ENCODE peak calls at places on chromosomes 2 and 18, in ten cellular contexts. Y is CD4-positive, alpha-beta T cell; R is cardiac fibroblast; F is IMR-90; U is fibroblast of pulmonary artery; K is GM13977; P is Calu3; T is fibroblast of mammary gland; E is dorsolateral prefrontal cortex; A is HFFc6. D is an unnamed sample.

GRCh38 chr2:69291004-69291650 is 95.9 kb downstream of the GFPT1 start:
- DNase-seq in Y (no peak), R (peak), F (peak), U (peak), K (no peak), P (no peak), T (peak), E (no peak), A (peak), D (no peak)

GRCh38 chr2:178829299-178829698 is 22.1 kb upstream of the TTN start:
- DNase-seq in Y (no peak), R (no peak), F (peak), U (peak), K (no peak), P (no peak), T (peak), E (no peak), A (no peak), D (no peak)

GRCh38 chr2:203582468-203582867 is 47.4 kb upstream of the RAPH1 start:
- DNase-seq in Y (no peak), R (peak), F (peak), U (peak), K (no peak), P (no peak), T (no peak), E (no peak), A (no peak), D (no peak)

GRCh38 chr18:3088044-3088443 is 75.1 kb upstream of the LPIN2 start:
- DNase-seq in Y (no peak), R (no peak), F (no peak), U (no peak), K (no peak), P (no peak), T (no peak), E (no peak), A (no peak), D (no peak)

GRCh38 chr2:236661064-236661761 is 91.6 kb downstream of the ACKR3 start:
- DNase-seq in Y (no peak), R (peak), F (peak), U (peak), K (no peak), P (no peak), T (peak), E (no peak), A (no peak), D (no peak)

GRCh38 chr18:63247506-63248394 is 71.8 kb downstream of the BCL2 start:
- DNase-seq in Y (no peak), R (no peak), F (no peak), U (no peak), K (no peak), P (no peak), T (no peak), E (no peak), A (no peak), D (no peak)

GRCh38 chr2:171227066-171227782 is 66.5 kb upstream of the TLK1 start:
- DNase-seq in Y (no peak), R (peak), F (peak), U (no peak), K (no peak), P (no peak), T (peak), E (no peak), A (peak), D (no peak)

GRCh38 chr2:237766334-237766733 is 32.2 kb upstream of the RBM44 start:
- DNase-seq in Y (no peak), R (peak), F (peak), U (no peak), K (no peak), P (no peak), T (peak), E (no peak), A (peak), D (no peak)

GRCh38 chr18:62201870-62202269 is 14.8 kb downstream of the RELCH start:
- DNase-seq in Y (no peak), R (no peak), F (no peak), U (no peak), K (no peak), P (no peak), T (no peak), E (no peak), A (no peak), D (no peak)

GRCh38 chr2:224584111-224584764 is 925 bp downstream of the CUL3 start:
- DNase-seq in Y (peak), R (peak), F (peak), U (peak), K (no peak), P (peak), T (peak), E (no peak), A (peak), D (no peak)

GRCh38 chr2:158412206-158412605 is 44.3 kb downstream of the CCDC148 start:
- DNase-seq in Y (no peak), R (peak), F (peak), U (peak), K (no peak), P (no peak), T (no peak), E (no peak), A (peak), D (no peak)

GRCh38 chr2:172704072-172704936 is 31.3 kb upstream of the RAPGEF4 start:
- DNase-seq in Y (no peak), R (peak), F (peak), U (peak), K (peak), P (peak), T (peak), E (no peak), A (peak), D (no peak)

GRCh38 chr2:130768191-130768855 is 13.0 kb downstream of the AMER3 start:
- DNase-seq in Y (no peak), R (no peak), F (no peak), U (no peak), K (no peak), P (no peak), T (no peak), E (no peak), A (no peak), D (no peak)

GRCh38 chr2:231138699-231139098 is 13.9 kb upstream of the HTR2B start:
- DNase-seq in Y (no peak), R (peak), F (peak), U (no peak), K (no peak), P (no peak), T (no peak), E (no peak), A (no peak), D (no peak)

GRCh38 chr18:59426855-59427254 is 67.8 kb upstream of the LMAN1 start:
- DNase-seq in Y (no peak), R (no peak), F (no peak), U (no peak), K (no peak), P (no peak), T (no peak), E (no peak), A (no peak), D (no peak)

GRCh38 chr2:99970292-99970868 is 172.0 kb downstream of the AFF3 start:
- DNase-seq in Y (no peak), R (peak), F (peak), U (no peak), K (no peak), P (no peak), T (peak), E (no peak), A (no peak), D (no peak)

GRCh38 chr2:48727560-48727959 is 28.0 kb downstream of the LHCGR start:
- DNase-seq in Y (no peak), R (peak), F (no peak), U (no peak), K (no peak), P (no peak), T (no peak), E (no peak), A (no peak), D (no peak)

GRCh38 chr18:73638709-73639108 is 508.9 kb downstream of the FBXO15 start:
- DNase-seq in Y (no peak), R (peak), F (peak), U (peak), K (no peak), P (no peak), T (peak), E (no peak), A (peak), D (no peak)

GRCh38 chr2:219274392-219274921 is 4.7 kb upstream of the DNAJB2 start:
- DNase-seq in Y (no peak), R (peak), F (peak), U (peak), K (no peak), P (peak), T (peak), E (no peak), A (peak), D (no peak)

GRCh38 chr2:108119026-108119425 is 120.7 kb upstream of the SULT1C3 start:
- DNase-seq in Y (no peak), R (no peak), F (no peak), U (no peak), K (no peak), P (peak), T (no peak), E (no peak), A (no peak), D (no peak)
- TF ChIP-seq CTCF in Y (no peak), R (no peak), F (no peak), U (no peak), K (no peak), P (no peak), T (no peak), E (no peak), A (no peak), D (no peak)

DNA sequence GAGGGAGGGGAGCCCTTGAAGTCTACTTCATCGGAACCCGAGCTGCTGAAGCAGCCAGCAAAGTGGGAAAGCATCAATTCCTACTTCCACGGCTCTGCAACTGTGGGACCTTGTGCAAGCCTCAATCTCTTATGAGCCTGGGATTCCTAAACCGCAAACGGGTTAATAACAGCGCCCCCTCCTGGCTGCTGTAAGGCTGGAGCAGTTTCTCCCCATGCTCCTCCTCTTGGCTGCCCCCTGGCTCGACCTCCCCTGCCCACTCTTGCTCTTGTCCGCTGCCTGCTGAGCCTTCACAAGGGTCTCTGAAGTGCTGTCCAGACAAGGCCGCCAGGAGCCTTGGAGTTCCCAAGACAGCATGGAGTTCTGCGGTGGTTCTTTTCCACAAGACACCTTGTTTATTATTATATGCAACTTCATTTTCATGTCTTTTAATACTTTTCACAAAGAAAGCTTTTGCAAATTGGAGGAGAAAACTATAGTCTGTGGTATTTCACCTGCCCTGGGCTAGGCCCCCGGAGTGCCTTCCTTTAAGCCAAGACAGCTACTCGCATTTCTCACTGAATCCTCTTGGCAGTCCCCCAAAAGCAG is 157.2 kb downstream of the DDX1 start:
- DNase-seq in Y (no peak), R (peak), F (no peak), U (peak), K (peak), P (peak), T (peak), E (no peak), A (no peak), D (no peak)
- TF ChIP-seq CTCF in Y (no peak), R (peak), F (no peak), U (peak), K (peak), P (no peak), T (peak), E (no peak), A (peak), D (peak)

DNA sequence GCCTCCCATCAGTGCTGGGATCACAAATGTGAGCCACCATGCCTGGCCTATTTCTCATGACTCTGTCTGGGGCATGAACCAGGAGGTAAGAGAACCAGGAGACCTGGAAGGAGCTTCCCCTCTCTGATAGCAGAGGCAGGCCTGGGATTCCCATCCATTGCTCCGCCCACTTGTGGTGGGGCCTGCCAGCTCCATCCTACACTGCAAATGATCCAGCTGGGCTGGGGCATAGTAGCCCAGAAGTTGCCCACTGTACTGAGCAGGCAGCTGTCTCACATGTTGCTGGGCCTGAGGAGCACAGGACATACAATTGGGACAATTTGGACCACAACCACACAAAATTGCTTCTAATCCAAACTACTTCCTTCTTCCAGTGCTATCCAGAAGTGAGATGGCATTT is 91.0 kb downstream of the MARCHF4 start:
- DNase-seq in Y (no peak), R (no peak), F (no peak), U (no peak), K (no peak), P (no peak), T (no peak), E (no peak), A (no peak), D (no peak)
- TF ChIP-seq CTCF in Y (no peak), R (no peak), F (no peak), U (no peak), K (no peak), P (no peak), T (no peak), E (no peak), A (no peak), D (no peak)

GRCh38 chr2:180364719-180365118 is 357.6 kb upstream of the CWC22 start:
- DNase-seq in Y (no peak), R (no peak), F (no peak), U (no peak), K (no peak), P (no peak), T (no peak), E (no peak), A (no peak), D (no peak)

GRCh38 chr2:180360283-180360618 is 353.2 kb upstream of the CWC22 start:
- DNase-seq in Y (no peak), R (no peak), F (no peak), U (no peak), K (no peak), P (no peak), T (no peak), E (no peak), A (no peak), D (no peak)

GRCh38 chr2:180356676-180357075 is 349.6 kb upstream of the CWC22 start:
- DNase-seq in Y (no peak), R (no peak), F (no peak), U (no peak), K (no peak), P (no peak), T (no peak), E (no peak), A (no peak), D (no peak)

GRCh38 chr2:180358458-180358857 is 351.4 kb upstream of the CWC22 start:
- DNase-seq in Y (no peak), R (no peak), F (no peak), U (no peak), K (no peak), P (no peak), T (no peak), E (no peak), A (no peak), D (no peak)

GRCh38 chr2:180359522-180360282 is 352.6 kb upstream of the CWC22 start:
- DNase-seq in Y (no peak), R (no peak), F (no peak), U (no peak), K (no peak), P (peak), T (peak), E (no peak), A (no peak), D (no peak)
- TF ChIP-seq CTCF in Y (no peak), R (no peak), F (no peak), U (peak), K (peak), P (peak), T (peak), E (no peak), A (peak), D (no peak)

DNA sequence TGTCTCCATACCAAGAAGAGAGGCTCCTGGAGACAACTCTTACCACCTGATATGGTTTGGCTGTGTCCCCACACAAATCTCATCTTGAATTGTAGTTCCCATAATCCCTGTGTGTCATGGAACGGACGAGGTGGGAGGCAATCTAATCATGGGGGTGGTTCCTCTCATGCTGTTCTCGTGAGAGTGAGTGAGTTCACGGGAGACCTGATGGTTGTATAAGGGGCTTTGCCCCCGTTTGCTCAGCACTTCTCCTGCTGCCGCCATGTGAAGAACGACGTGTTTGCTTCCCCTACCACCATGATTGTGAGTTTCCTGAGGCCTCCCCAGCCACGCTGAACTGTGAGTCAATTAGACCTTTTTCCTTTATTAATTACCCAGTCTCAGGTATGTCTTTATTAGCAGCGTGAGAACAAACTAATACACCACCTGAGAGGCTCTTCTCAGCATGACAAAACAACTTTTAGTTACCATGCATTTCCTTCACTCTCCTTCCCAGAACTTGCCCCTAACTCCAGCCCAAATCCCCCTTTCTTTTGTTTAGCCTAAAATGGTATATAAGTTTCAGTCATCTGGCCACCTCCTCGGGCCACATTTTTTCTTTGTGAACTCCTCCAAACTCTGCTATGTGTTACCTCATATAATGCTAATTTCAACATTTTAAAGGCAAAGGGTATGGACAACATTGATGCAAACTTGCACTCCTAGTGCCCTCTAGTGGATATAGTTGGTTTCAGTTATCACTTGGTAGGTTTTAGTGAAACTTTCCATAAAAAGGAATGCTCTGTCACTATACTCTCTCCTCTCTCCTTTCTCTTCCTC is 58.6 kb upstream of the SLC25A52 start:
- DNase-seq in Y (no peak), R (peak), F (peak), U (peak), K (peak), P (no peak), T (peak), E (no peak), A (peak), D (no peak)
- TF ChIP-seq CTCF in Y (peak), R (peak), F (peak), U (peak), K (peak), P (peak), T (peak), E (peak), A (peak), D (peak)

DNA sequence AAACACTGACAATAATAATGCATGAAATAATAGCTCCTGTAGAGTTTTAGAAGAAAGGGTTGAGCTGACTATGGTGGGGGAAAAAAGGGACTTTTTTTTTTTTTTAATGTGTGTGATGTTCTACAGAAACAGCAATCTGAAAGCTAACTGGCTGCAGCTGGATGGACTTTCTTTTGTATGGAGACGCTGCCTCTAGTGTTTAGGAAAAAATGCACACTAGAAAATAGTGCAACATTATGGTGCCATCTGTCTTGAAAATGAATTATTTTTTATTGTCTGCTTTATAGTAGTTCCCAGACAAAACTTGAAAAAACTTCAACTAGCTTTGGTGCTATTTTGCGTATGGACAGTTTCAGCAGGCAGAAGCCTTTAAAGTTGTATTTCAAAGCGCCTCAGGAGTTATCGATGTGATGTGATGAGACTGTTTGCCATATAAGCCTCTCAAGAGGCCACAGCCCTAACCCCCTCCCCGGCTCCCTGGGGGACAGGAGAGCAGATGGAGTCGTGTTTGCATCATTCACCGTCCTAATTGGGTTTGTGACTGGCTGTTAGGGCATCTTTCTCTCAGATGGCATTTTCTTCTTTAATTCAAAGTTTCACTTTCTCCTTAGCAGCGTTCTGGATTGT is 86.9 kb downstream of the LTBP1 start:
- DNase-seq in Y (no peak), R (peak), F (peak), U (peak), K (peak), P (peak), T (peak), E (no peak), A (peak), D (no peak)
- TF ChIP-seq CTCF in Y (no peak), R (peak), F (peak), U (peak), K (peak), P (no peak), T (peak), E (peak), A (peak), D (no peak)

GRCh38 chr2:85017436-85018048 is 46.6 kb downstream of the KCMF1 start:
- DNase-seq in Y (no peak), R (peak), F (peak), U (peak), K (no peak), P (no peak), T (no peak), E (no peak), A (peak), D (no peak)
- TF ChIP-seq CTCF in Y (peak), R (peak), F (peak), U (peak), K (peak), P (no peak), T (peak), E (peak), A (peak), D (peak)